ENCODE peak calls at places on chromosomes 11 and 22, in seven cellular contexts. K is mesothelial cell of epicardium, T is osteoblast, U is COR-L47, V is heart right ventricle, O is left lung, Y is H9. H is an unnamed sample.

GRCh38 chr11:123556633-123557032 is 97.8 kb downstream of the SCN3B start:
- DNase-seq in K (no peak), T (no peak), U (no peak), V (no peak), O (no peak), Y (no peak), H (no peak)

GRCh38 chr11:39374963-39375698 is 2084.3 kb downstream of the LRRC4C start:
- DNase-seq in K (no peak), T (no peak), U (no peak), V (no peak), O (no peak), Y (no peak), H (no peak)

GRCh38 chr11:31397239-31397834 is 27.7 kb downstream of the DNAJC24 start:
- DNase-seq in K (no peak), T (no peak), U (peak; percentile 59), V (no peak), O (no peak), Y (no peak), H (no peak)

GRCh38 chr11:10856689-10857603 is 907 bp downstream of the ZBED5 start:
- DNase-seq in K (no peak), T (peak; percentile 14), U (peak; percentile 8), V (no peak), O (no peak), Y (no peak), H (no peak)

GRCh38 chr11:70587095-70587389 is 188.7 kb downstream of the CTTN start:
- DNase-seq in K (no peak), T (no peak), U (no peak), V (no peak), O (no peak), Y (no peak), H (no peak)

GRCh38 chr11:16001899-16002426 is 354.4 kb downstream of the SOX6 start:
- DNase-seq in K (no peak), T (no peak), U (peak; percentile 38), V (no peak), O (peak; percentile 34), Y (no peak), H (no peak)

GRCh38 chr11:100297516-100297915 is 389.6 kb upstream of the ARHGAP42 start:
- DNase-seq in K (no peak), T (no peak), U (no peak), V (no peak), O (no peak), Y (no peak), H (no peak)

GRCh38 chr11:120401506-120401905 is 65.3 kb downstream of the ARHGEF12 start:
- DNase-seq in K (no peak), T (no peak), U (no peak), V (no peak), O (no peak), Y (no peak), H (no peak)

GRCh38 chr11:22225190-22225589 is 32.3 kb downstream of the ANO5 start:
- DNase-seq in K (no peak), T (no peak), U (no peak), V (no peak), O (no peak), Y (no peak), H (no peak)

GRCh38 chr11:65791719-65792213 is 4.9 kb downstream of the OVOL1 start:
- DNase-seq in K (no peak), T (peak; percentile 86), U (peak; percentile 78), V (no peak), O (peak; percentile 75), Y (no peak), H (no peak)

GRCh38 chr11:24312464-24313238 is 184.2 kb upstream of the LUZP2 start:
- DNase-seq in K (no peak), T (no peak), U (no peak), V (no peak), O (no peak), Y (no peak), H (no peak)

GRCh38 chr11:95358516-95359322 is 127.7 kb upstream of the SESN3 start:
- DNase-seq in K (no peak), T (no peak), U (no peak), V (no peak), O (no peak), Y (no peak), H (no peak)

GRCh38 chr11:50170115-50170514 is 137.4 kb downstream of the OR4C45 start:
- DNase-seq in K (no peak), T (no peak), U (no peak), V (no peak), O (no peak), Y (no peak), H (no peak)

GRCh38 chr22:49295851-49296560 is 531.7 kb downstream of the BRD1 start:
- DNase-seq in K (peak; percentile 20), T (no peak), U (no peak), V (no peak), O (peak; percentile 26), Y (peak; percentile 17), H (peak; percentile 33)

GRCh38 chr22:30279389-30279788 is 9.9 kb downstream of the CASTOR1 start:
- DNase-seq in K (no peak), T (peak; percentile 66), U (no peak), V (peak; percentile 58), O (peak; percentile 88), Y (no peak), H (no peak)

GRCh38 chr11:124887667-124888013 is 10.0 kb downstream of the ROBO4 start:
- DNase-seq in K (peak; percentile 11), T (peak; percentile 3), U (no peak), V (no peak), O (no peak), Y (no peak), H (no peak)

GRCh38 chr11:66676931-66677598 is 622 bp downstream of the RBM4B start:
- DNase-seq in K (no peak), T (peak; percentile 42), U (no peak), V (no peak), O (no peak), Y (no peak), H (peak; percentile 35)

GRCh38 chr11:78259777-78260470 is 71.2 kb downstream of the USP35 start:
- DNase-seq in K (no peak), T (no peak), U (no peak), V (no peak), O (no peak), Y (no peak), H (no peak)

GRCh38 chr11:33319965-33320813 is 63.0 kb downstream of the HIPK3 start:
- DNase-seq in K (no peak), T (no peak), U (no peak), V (no peak), O (no peak), Y (no peak), H (no peak)

GRCh38 chr11:657691-658126 is 20.6 kb downstream of the DRD4 start:
- DNase-seq in K (no peak), T (peak; percentile 62), U (no peak), V (no peak), O (no peak), Y (no peak), H (no peak)

GRCh38 chr11:101133190-101133589 is 3.6 kb upstream of the PGR start:
- DNase-seq in K (no peak), T (no peak), U (no peak), V (no peak), O (no peak), Y (no peak), H (no peak)

GRCh38 chr22:27676545-27677188 is 124.9 kb downstream of the MN1 start:
- DNase-seq in K (no peak), T (no peak), U (no peak), V (no peak), O (no peak), Y (no peak), H (no peak)

GRCh38 chr11:124086447-124086846 is 28.8 kb upstream of the VWA5A start:
- DNase-seq in K (no peak), T (no peak), U (peak; percentile 43), V (no peak), O (no peak), Y (no peak), H (no peak)

GRCh38 chr11:64759131-64759721 is 548 bp downstream of the PYGM start:
- DNase-seq in K (no peak), T (peak; percentile 57), U (no peak), V (no peak), O (peak; percentile 29), Y (peak; percentile 29), H (peak; percentile 49)

GRCh38 chr22:29816128-29816527 is 21.9 kb downstream of the ASCC2 start:
- DNase-seq in K (no peak), T (no peak), U (no peak), V (peak; percentile 80), O (no peak), Y (no peak), H (no peak)

GRCh38 chr11:68940651-68941323 is 37.1 kb downstream of the IGHMBP2 start:
- DNase-seq in K (no peak), T (peak; percentile 64), U (no peak), V (no peak), O (no peak), Y (no peak), H (no peak)

GRCh38 chr11:65262775-65263174 is 1.0 kb downstream of the POLA2 start:
- DNase-seq in K (no peak), T (no peak), U (no peak), V (no peak), O (no peak), Y (no peak), H (no peak)

H was measured in breast epithelium.